ENCODE peak calls at places on chromosomes 4 and X, in five cellular contexts. One of them, this sample, is unnamed.

GRCh38 chrX:11381464-11381863 is 88.3 kb downstream of the AMELX start:
- DNase-seq in fibroblast of the aortic adventitia: peak; percentile 78
- DNase-seq in aorta: peak; percentile 50
- DNase-seq in AG10803: peak; percentile 59
- DNase-seq in AG09309: peak; percentile 24
- DNase-seq in this sample: no peak

GRCh38 chr4:133148690-133149363 is at the start of gene PCDH10:
- DNase-seq in aorta: peak; percentile 94
- DNase-seq in AG10803: peak; percentile 80
- DNase-seq in fibroblast of the aortic adventitia: peak; percentile 88
- DNase-seq in AG09309: peak; percentile 40
- DNase-seq in this sample: peak; percentile 86

GRCh38 chr4:84878541-84878940 is 87.9 kb downstream of the WDFY3 start:
- DNase-seq in AG09309: no peak
- DNase-seq in aorta: no peak
- DNase-seq in fibroblast of the aortic adventitia: no peak
- DNase-seq in AG10803: peak; percentile 16
- DNase-seq in this sample: no peak

GRCh38 chr4:78768447-78769177 is 7.5 kb upstream of the BMP2K start:
- DNase-seq in AG09309: no peak
- DNase-seq in AG10803: peak; percentile 37
- DNase-seq in fibroblast of the aortic adventitia: no peak
- DNase-seq in aorta: no peak
- DNase-seq in this sample: no peak

GRCh38 chr4:80196259-80197131 is 808 bp upstream of the PRDM8 start:
- DNase-seq in aorta: no peak
- DNase-seq in AG10803: no peak
- DNase-seq in AG09309: no peak
- DNase-seq in fibroblast of the aortic adventitia: no peak
- DNase-seq in this sample: no peak

GRCh38 chr4:156598138-156598681 is 373.4 kb downstream of the PDGFC start:
- DNase-seq in AG09309: no peak
- DNase-seq in fibroblast of the aortic adventitia: no peak
- DNase-seq in aorta: peak; percentile 44
- DNase-seq in AG10803: no peak
- DNase-seq in this sample: no peak

GRCh38 chrX:22666441-22666840 is 333.3 kb upstream of the DDX53 start:
- DNase-seq in AG09309: no peak
- DNase-seq in aorta: no peak
- DNase-seq in AG10803: no peak
- DNase-seq in fibroblast of the aortic adventitia: peak; percentile 51
- DNase-seq in this sample: no peak

GRCh38 chr4:51884055-51884454 is 41.1 kb downstream of the DCUN1D4 start:
- DNase-seq in AG09309: no peak
- DNase-seq in aorta: no peak
- DNase-seq in AG10803: no peak
- DNase-seq in fibroblast of the aortic adventitia: no peak
- DNase-seq in this sample: no peak

GRCh38 chr4:78612398-78613005 is 60.9 kb downstream of the ANXA3 start:
- DNase-seq in fibroblast of the aortic adventitia: peak; percentile 80
- DNase-seq in AG10803: peak; percentile 73
- DNase-seq in aorta: no peak
- DNase-seq in AG09309: no peak
- DNase-seq in this sample: no peak

GRCh38 chr4:120990246-120990645 is 67.7 kb upstream of the PRDM5 start:
- DNase-seq in AG09309: no peak
- DNase-seq in AG10803: no peak
- DNase-seq in aorta: no peak
- DNase-seq in fibroblast of the aortic adventitia: no peak
- DNase-seq in this sample: no peak

GRCh38 chr4:109472343-109472761 is 38.7 kb downstream of the SEC24B start:
- DNase-seq in AG09309: peak; percentile 27
- DNase-seq in fibroblast of the aortic adventitia: peak; percentile 70
- DNase-seq in AG10803: peak; percentile 47
- DNase-seq in aorta: no peak
- DNase-seq in this sample: no peak

GRCh38 chr4:156677136-156677535 is 294.5 kb downstream of the PDGFC start:
- DNase-seq in AG09309: no peak
- DNase-seq in AG10803: peak; percentile 75
- DNase-seq in fibroblast of the aortic adventitia: peak; percentile 40
- DNase-seq in aorta: no peak
- DNase-seq in this sample: peak; percentile 25

GRCh38 chr4:47913328-47913727 is 1.1 kb downstream of the NFXL1 start:
- DNase-seq in fibroblast of the aortic adventitia: peak; percentile 34
- DNase-seq in aorta: no peak
- DNase-seq in AG09309: no peak
- DNase-seq in AG10803: peak; percentile 21
- DNase-seq in this sample: no peak

GRCh38 chr4:185082549-185082948 is 60.5 kb upstream of the SLC25A4 start:
- DNase-seq in aorta: no peak
- DNase-seq in AG10803: no peak
- DNase-seq in fibroblast of the aortic adventitia: no peak
- DNase-seq in AG09309: no peak
- DNase-seq in this sample: no peak

GRCh38 chrX:40098264-40099045 is 697 bp upstream of the BCOR start:
- DNase-seq in AG10803: no peak
- DNase-seq in AG09309: no peak
- DNase-seq in aorta: peak; percentile 67
- DNase-seq in fibroblast of the aortic adventitia: peak; percentile 52
- DNase-seq in this sample: no peak

GRCh38 chrX:129493643-129494042 is 29.6 kb downstream of the SMARCA1 start:
- DNase-seq in AG10803: peak; percentile 54
- DNase-seq in fibroblast of the aortic adventitia: peak; percentile 35
- DNase-seq in aorta: no peak
- DNase-seq in AG09309: peak; percentile 34
- DNase-seq in this sample: peak; percentile 11

GRCh38 chr4:110196206-110196870 is 2.1 kb downstream of the ELOVL6 start:
- DNase-seq in AG09309: no peak
- DNase-seq in aorta: peak; percentile 56
- DNase-seq in fibroblast of the aortic adventitia: peak; percentile 28
- DNase-seq in AG10803: peak; percentile 28
- DNase-seq in this sample: no peak

GRCh38 chr4:108142870-108143269 is 25.9 kb downstream of the LEF1 start:
- DNase-seq in aorta: no peak
- DNase-seq in AG09309: no peak
- DNase-seq in AG10803: no peak
- DNase-seq in fibroblast of the aortic adventitia: no peak
- DNase-seq in this sample: no peak

GRCh38 chr4:73573794-73574528 is 46.3 kb downstream of the RASSF6 start:
- DNase-seq in AG09309: peak; percentile 44
- DNase-seq in fibroblast of the aortic adventitia: peak; percentile 91
- DNase-seq in AG10803: peak; percentile 72
- DNase-seq in aorta: peak; percentile 56
- DNase-seq in this sample: peak; percentile 62

GRCh38 chr4:16969696-16970135 is 71.3 kb upstream of the LDB2 start:
- DNase-seq in AG09309: no peak
- DNase-seq in aorta: peak; percentile 47
- DNase-seq in AG10803: peak; percentile 64
- DNase-seq in fibroblast of the aortic adventitia: peak; percentile 78
- DNase-seq in this sample: peak; percentile 72

GRCh38 chrX:52585892-52586291 is 68.8 kb downstream of the SSX7 start:
- DNase-seq in fibroblast of the aortic adventitia: no peak
- DNase-seq in aorta: no peak
- DNase-seq in AG09309: no peak
- DNase-seq in AG10803: no peak
- DNase-seq in this sample: no peak

GRCh38 chrX:23786268-23786815 is 3.4 kb downstream of the SAT1 start:
- DNase-seq in aorta: no peak
- DNase-seq in AG09309: no peak
- DNase-seq in AG10803: no peak
- DNase-seq in fibroblast of the aortic adventitia: peak; percentile 15
- DNase-seq in this sample: no peak
- H3K4me3 ChIP-seq in aorta: no peak overlapping the region
- H3K4me3 ChIP-seq in AG09309: no peak overlapping the region
- H3K4me3 ChIP-seq in AG10803: no peak overlapping the region
- H3K4me3 ChIP-seq in fibroblast of the aortic adventitia: no peak overlapping the region
- H3K4me3 ChIP-seq in this sample: no peak overlapping the region

GRCh38 chr4:86894465-86894864 is 2.2 kb upstream of the C4orf36 start:
- DNase-seq in aorta: no peak
- DNase-seq in AG10803: peak; percentile 20
- DNase-seq in AG09309: no peak
- DNase-seq in fibroblast of the aortic adventitia: no peak
- DNase-seq in this sample: no peak

GRCh38 chr4:86891785-86892638 is at the start of gene C4orf36:
- DNase-seq in aorta: peak; percentile 69
- DNase-seq in AG09309: no peak
- DNase-seq in AG10803: peak; percentile 40
- DNase-seq in fibroblast of the aortic adventitia: no peak
- DNase-seq in this sample: no peak

GRCh38 chr4:86895692-86896488 is 3.7 kb upstream of the C4orf36 start:
- DNase-seq in AG09309: peak; percentile 46
- DNase-seq in aorta: no peak
- DNase-seq in AG10803: peak; percentile 77
- DNase-seq in fibroblast of the aortic adventitia: peak; percentile 83
- DNase-seq in this sample: peak; percentile 29

GRCh38 chr4:86892639-86892965 is 380 bp upstream of the C4orf36 start:
- DNase-seq in AG10803: no peak
- DNase-seq in aorta: no peak
- DNase-seq in AG09309: no peak
- DNase-seq in fibroblast of the aortic adventitia: no peak
- DNase-seq in this sample: no peak

GRCh38 chr4:86893136-86893535 is 914 bp upstream of the C4orf36 start:
- DNase-seq in fibroblast of the aortic adventitia: no peak
- DNase-seq in aorta: no peak
- DNase-seq in AG10803: no peak
- DNase-seq in AG09309: no peak
- DNase-seq in this sample: no peak
- H3K4me3 ChIP-seq in fibroblast of the aortic adventitia: no peak overlapping the region
- H3K4me3 ChIP-seq in aorta: no peak overlapping the region
- H3K4me3 ChIP-seq in AG10803: no peak overlapping the region
- H3K4me3 ChIP-seq in AG09309: no peak overlapping the region
- H3K4me3 ChIP-seq in this sample: no peak overlapping the region

GRCh38 chr4:15005474-15006115 is 3.3 kb downstream of the CPEB2 start:
- DNase-seq in AG09309: no peak
- DNase-seq in AG10803: no peak
- DNase-seq in fibroblast of the aortic adventitia: no peak
- DNase-seq in aorta: no peak
- DNase-seq in this sample: no peak

GRCh38 chr4:15004701-15005301 is 2.5 kb downstream of the CPEB2 start:
- DNase-seq in AG09309: no peak
- DNase-seq in AG10803: peak; percentile 60
- DNase-seq in fibroblast of the aortic adventitia: peak; percentile 79
- DNase-seq in aorta: peak; percentile 90
- DNase-seq in this sample: no peak

GRCh38 chr4:15010038-15010585 is 7.8 kb downstream of the CPEB2 start:
- DNase-seq in AG10803: no peak
- DNase-seq in fibroblast of the aortic adventitia: no peak
- DNase-seq in aorta: no peak
- DNase-seq in AG09309: no peak
- DNase-seq in this sample: no peak

GRCh38 chr4:15006416-15007024 is 4.2 kb downstream of the CPEB2 start:
- DNase-seq in AG10803: peak; percentile 17
- DNase-seq in fibroblast of the aortic adventitia: peak; percentile 33
- DNase-seq in AG09309: no peak
- DNase-seq in aorta: no peak
- DNase-seq in this sample: no peak

GRCh38 chr4:15007201-15007600 is 4.9 kb downstream of the CPEB2 start:
- DNase-seq in aorta: no peak
- DNase-seq in fibroblast of the aortic adventitia: no peak
- DNase-seq in AG09309: no peak
- DNase-seq in AG10803: no peak
- DNase-seq in this sample: no peak
- H3K4me3 ChIP-seq in aorta: no peak overlapping the region
- H3K4me3 ChIP-seq in fibroblast of the aortic adventitia: peak overlapping the region; percentile 38
- H3K4me3 ChIP-seq in AG09309: no peak overlapping the region
- H3K4me3 ChIP-seq in AG10803: no peak overlapping the region
- H3K4me3 ChIP-seq in this sample: peak overlapping the region; percentile 87

DNA sequence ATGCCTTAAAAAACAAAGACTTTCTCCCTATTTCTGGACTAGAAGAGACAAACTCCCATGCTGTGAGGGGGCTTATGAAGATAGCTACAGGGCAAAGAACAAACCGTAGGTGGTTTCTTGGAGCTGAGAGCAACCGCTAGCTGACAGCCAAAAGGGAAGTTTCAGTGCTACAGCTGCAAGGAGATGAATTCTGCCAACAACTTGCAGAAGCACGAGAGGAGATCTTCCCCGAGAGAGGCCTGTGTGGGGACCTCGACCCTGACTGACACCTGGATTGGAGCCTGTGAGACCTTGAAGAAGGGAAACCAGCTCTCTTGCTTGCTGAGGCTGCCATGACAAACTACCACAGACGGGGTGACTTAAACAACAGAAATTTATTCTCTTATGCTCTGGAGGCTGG is 183.8 kb upstream of the VCX3A start:
- DNase-seq in aorta: no peak
- DNase-seq in fibroblast of the aortic adventitia: no peak
- DNase-seq in AG09309: no peak
- DNase-seq in AG10803: no peak
- DNase-seq in this sample: no peak
- H3K4me3 ChIP-seq in aorta: no peak overlapping the region
- H3K4me3 ChIP-seq in fibroblast of the aortic adventitia: no peak overlapping the region
- H3K4me3 ChIP-seq in AG09309: no peak overlapping the region
- H3K4me3 ChIP-seq in AG10803: no peak overlapping the region
- H3K4me3 ChIP-seq in this sample: no peak overlapping the region

GRCh38 chr4:123230061-123230460 is 166.5 kb upstream of the SPRY1 start:
- DNase-seq in AG10803: no peak
- DNase-seq in aorta: no peak
- DNase-seq in fibroblast of the aortic adventitia: peak; percentile 13
- DNase-seq in AG09309: no peak
- DNase-seq in this sample: no peak

GRCh38 chr4:123235431-123235830 is 161.2 kb upstream of the SPRY1 start:
- DNase-seq in fibroblast of the aortic adventitia: peak; percentile 10
- DNase-seq in AG10803: peak; percentile 82
- DNase-seq in aorta: no peak
- DNase-seq in AG09309: no peak
- DNase-seq in this sample: no peak

GRCh38 chr4:123233409-123233808 is 163.2 kb upstream of the SPRY1 start:
- DNase-seq in AG10803: no peak
- DNase-seq in AG09309: no peak
- DNase-seq in fibroblast of the aortic adventitia: peak; percentile 27
- DNase-seq in aorta: no peak
- DNase-seq in this sample: no peak

GRCh38 chr4:123232439-123232838 is 164.2 kb upstream of the SPRY1 start:
- DNase-seq in AG10803: peak; percentile 50
- DNase-seq in fibroblast of the aortic adventitia: no peak
- DNase-seq in aorta: no peak
- DNase-seq in AG09309: no peak
- DNase-seq in this sample: no peak

GRCh38 chr4:123234966-123235365 is 161.6 kb upstream of the SPRY1 start:
- DNase-seq in fibroblast of the aortic adventitia: no peak
- DNase-seq in AG10803: peak; percentile 26
- DNase-seq in aorta: no peak
- DNase-seq in AG09309: no peak
- DNase-seq in this sample: no peak
- H3K4me3 ChIP-seq in fibroblast of the aortic adventitia: no peak overlapping the region
- H3K4me3 ChIP-seq in AG10803: no peak overlapping the region
- H3K4me3 ChIP-seq in aorta: no peak overlapping the region
- H3K4me3 ChIP-seq in AG09309: no peak overlapping the region
- H3K4me3 ChIP-seq in this sample: no peak overlapping the region